ENCODE peak calls at places on chromosomes 6 and 20, in eight cellular contexts. U is GM06990, Y is PC-3, B is psoas muscle, J is ovary, F is bronchial epithelial cell, X is IMR-90, O is WTC11. M is an unnamed sample.

GRCh38 chr6:169932491-169932890 is 181.1 kb downstream of the ERMARD start:
- DNase-seq in U (no peak), Y (no peak), B (no peak), J (no peak), F (peak), X (no peak), O (no peak), M (no peak)

GRCh38 chr20:23245553-23246128 is 105.0 kb upstream of the NXT1 start:
- DNase-seq in U (peak), Y (peak), B (peak), J (no peak), F (peak), X (peak), O (peak), M (peak)

GRCh38 chr6:125839471-125839870 is 48.7 kb downstream of the NCOA7 start:
- DNase-seq in U (no peak), Y (no peak), B (no peak), J (no peak), F (no peak), X (peak), O (no peak), M (no peak)

GRCh38 chr6:135686784-135687301 is 164.7 kb upstream of the PDE7B start:
- DNase-seq in U (no peak), Y (peak), B (no peak), J (no peak), F (peak), X (peak), O (no peak), M (no peak)

GRCh38 chr6:154937306-154938244 is 57.5 kb upstream of the TIAM2 start:
- DNase-seq in U (no peak), Y (no peak), B (no peak), J (no peak), F (no peak), X (peak), O (peak), M (no peak)

GRCh38 chr6:51569594-51569993 is 517.8 kb downstream of the PKHD1 start:
- DNase-seq in U (no peak), Y (peak), B (no peak), J (no peak), F (no peak), X (no peak), O (no peak), M (no peak)

GRCh38 chr6:5843078-5843477 is 163.6 kb downstream of the NRN1 start:
- DNase-seq in U (no peak), Y (no peak), B (no peak), J (no peak), F (no peak), X (no peak), O (no peak), M (no peak)

GRCh38 chr20:33392016-33392415 is 9.3 kb downstream of the CDK5RAP1 start:
- DNase-seq in U (no peak), Y (no peak), B (no peak), J (no peak), F (no peak), X (peak), O (no peak), M (no peak)

GRCh38 chr20:45833883-45834796 is 541 bp downstream of the SNX21 start:
- DNase-seq in U (peak), Y (peak), B (peak), J (peak), F (no peak), X (peak), O (peak), M (peak)

GRCh38 chr6:11848852-11849731 is 70.5 kb upstream of the ADTRP start:
- DNase-seq in U (no peak), Y (no peak), B (no peak), J (no peak), F (peak), X (peak), O (no peak), M (no peak)

GRCh38 chr6:24064106-24064505 is 61.9 kb upstream of the NRSN1 start:
- DNase-seq in U (no peak), Y (peak), B (no peak), J (no peak), F (no peak), X (no peak), O (peak), M (no peak)

GRCh38 chr6:80454197-80454596 is 347.7 kb downstream of the BCKDHB start:
- DNase-seq in U (peak), Y (peak), B (no peak), J (no peak), F (peak), X (peak), O (no peak), M (no peak)

GRCh38 chr20:53887973-53888372 is 182.4 kb downstream of the BCAS1 start:
- DNase-seq in U (no peak), Y (no peak), B (no peak), J (no peak), F (no peak), X (no peak), O (no peak), M (no peak)

DNA sequence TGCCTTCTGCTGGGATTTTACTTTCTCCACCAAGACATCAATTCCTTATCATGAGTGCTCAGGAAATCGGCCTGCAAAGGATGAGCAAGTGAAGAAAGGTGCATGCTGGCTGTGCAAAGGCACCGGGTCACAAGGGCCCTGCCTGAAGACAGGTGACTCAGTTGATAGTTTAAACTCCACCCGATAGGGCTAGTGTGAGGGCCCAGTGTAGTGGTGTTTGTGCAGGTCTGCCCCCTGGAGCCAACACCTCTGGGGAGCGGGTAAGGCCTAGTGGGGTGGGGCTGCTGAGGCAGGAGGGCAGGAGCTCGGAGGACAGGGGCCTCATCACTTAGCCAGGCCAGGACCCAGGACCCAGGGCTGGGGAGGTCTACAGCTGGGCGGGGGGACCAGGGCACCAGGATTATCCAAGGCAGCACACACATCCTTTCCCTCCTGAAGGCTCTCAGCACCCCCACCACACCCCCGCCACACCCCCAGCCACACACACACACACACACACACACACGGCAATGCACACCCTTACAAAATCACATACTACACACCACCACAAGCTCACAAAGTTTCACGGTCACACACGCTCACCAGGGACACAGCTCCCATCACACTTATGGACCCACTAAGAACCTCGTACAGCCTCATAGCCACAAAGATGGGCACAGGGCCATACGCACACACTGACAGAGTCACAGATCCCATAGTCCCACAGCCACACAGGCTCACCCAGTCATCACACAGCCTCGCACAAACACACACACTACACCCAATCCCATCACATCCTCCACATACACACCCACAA is 75.4 kb downstream of the GRM4 start:
- DNase-seq in U (no peak), Y (no peak), B (no peak), J (no peak), F (no peak), X (no peak), O (no peak), M (no peak)
- TF ChIP-seq CTCF in U (no peak), Y (no peak), B (no peak), J (no peak), F (no peak), X (no peak), O (no peak), M (no peak)

GRCh38 chr6:145878591-145879295 is 64.1 kb upstream of the FBXO30 start:
- DNase-seq in U (no peak), Y (no peak), B (no peak), J (no peak), F (no peak), X (no peak), O (no peak), M (no peak)
- TF ChIP-seq CTCF in U (no peak), Y (no peak), B (no peak), J (no peak), F (no peak), X (no peak), O (no peak), M (no peak)

GRCh38 chr6:119985952-119986736 is 636.6 kb upstream of the MAN1A1 start:
- DNase-seq in U (no peak), Y (peak), B (no peak), J (no peak), F (peak), X (no peak), O (no peak), M (no peak)

GRCh38 chr6:119986934-119987549 is 637.5 kb upstream of the MAN1A1 start:
- DNase-seq in U (no peak), Y (no peak), B (no peak), J (no peak), F (no peak), X (no peak), O (no peak), M (no peak)
- TF ChIP-seq CTCF in U (peak), Y (no peak), B (no peak), J (no peak), F (no peak), X (no peak), O (no peak), M (no peak)

DNA sequence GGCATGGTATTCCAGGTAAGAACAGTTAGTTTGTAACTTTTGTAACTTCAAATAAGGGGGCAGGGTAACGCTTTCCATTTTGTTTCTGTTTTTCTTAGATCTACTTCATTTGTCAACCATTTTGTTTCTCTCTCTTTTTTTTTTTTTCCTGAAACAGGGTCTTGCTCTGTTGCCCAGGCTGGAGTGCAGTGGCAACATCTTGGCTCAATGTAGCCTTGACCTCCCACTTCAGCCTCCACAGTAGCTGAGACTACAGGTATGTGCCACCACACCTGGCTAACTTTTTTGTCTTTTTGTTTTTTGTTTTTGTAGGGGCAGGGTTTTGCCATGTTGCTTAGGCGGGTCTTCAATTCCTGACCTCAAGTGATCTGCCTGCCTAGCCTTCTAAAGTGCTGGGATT is 32.1 kb upstream of the NHSL1 start:
- DNase-seq in U (no peak), Y (no peak), B (no peak), J (no peak), F (no peak), X (no peak), O (no peak), M (no peak)
- TF ChIP-seq CTCF in U (no peak), Y (no peak), B (no peak), J (no peak), F (no peak), X (no peak), O (no peak), M (no peak)

DNA sequence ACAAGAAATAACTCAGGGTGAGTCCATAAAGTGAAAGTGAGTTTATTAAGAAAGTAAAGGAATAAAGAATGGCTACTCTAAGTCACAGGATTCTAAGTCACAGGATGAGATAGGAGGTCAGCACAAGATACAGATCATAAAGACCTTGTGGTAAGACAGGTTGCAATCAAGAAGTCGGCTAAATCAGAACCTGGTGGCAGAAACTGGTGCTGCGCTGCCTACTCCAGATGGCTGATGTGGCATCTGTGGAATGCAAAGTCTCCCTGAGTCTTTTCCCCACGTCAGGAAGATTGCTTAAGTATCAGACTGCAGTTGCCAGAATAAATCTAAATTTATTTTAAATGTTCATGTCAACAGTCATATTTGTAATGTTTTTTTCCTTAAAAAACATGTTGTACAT is 10.7 kb upstream of the KCNK15 start:
- DNase-seq in U (no peak), Y (peak), B (no peak), J (no peak), F (peak), X (peak), O (peak), M (no peak)
- TF ChIP-seq CTCF in U (no peak), Y (peak), B (no peak), J (no peak), F (peak), X (peak), O (no peak), M (no peak)